ENCODE peak calls at places on chromosomes 3 and 15, in five cellular contexts. L is endothelial cell; W is mesothelial cell of epicardium; R is naive thymus-derived CD4-positive, alpha-beta T cell; Z is gastrocnemius medialis. H is an unnamed sample.

GRCh38 chr15:70318996-70319465 is 221.3 kb upstream of the TLE3 start:
- DNase-seq in L (no peak), W (no peak), R (no peak), Z (no peak), H (no peak)

GRCh38 chr3:157091096-157091833 is 68.7 kb downstream of the CCNL1 start:
- DNase-seq in L (peak), W (no peak), R (no peak), Z (no peak), H (no peak)

GRCh38 chr15:66946578-66947164 is 118.7 kb upstream of the SMAD3 start:
- DNase-seq in L (peak), W (peak), R (peak), Z (peak), H (peak)

GRCh38 chr3:37544105-37544504 is 317.6 kb upstream of the CTDSPL start:
- DNase-seq in L (no peak), W (no peak), R (no peak), Z (no peak), H (no peak)

GRCh38 chr3:51610708-51611107 is 60.3 kb upstream of the TEX264 start:
- DNase-seq in L (no peak), W (no peak), R (no peak), Z (no peak), H (no peak)

GRCh38 chr3:41029356-41029755 is 169.9 kb upstream of the CTNNB1 start:
- DNase-seq in L (no peak), W (no peak), R (no peak), Z (no peak), H (no peak)

GRCh38 chr3:77081240-77081661 is 41.4 kb downstream of the ROBO2 start:
- DNase-seq in L (no peak), W (no peak), R (no peak), Z (no peak), H (no peak)

GRCh38 chr15:74962219-74962618 is 5.6 kb upstream of the RPP25 start:
- DNase-seq in L (no peak), W (no peak), R (no peak), Z (no peak), H (no peak)

GRCh38 chr3:55875137-55875536 is 388.0 kb upstream of the WNT5A start:
- DNase-seq in L (no peak), W (no peak), R (no peak), Z (no peak), H (no peak)

GRCh38 chr3:45547764-45548683 is 46.5 kb upstream of the LIMD1 start:
- DNase-seq in L (no peak), W (no peak), R (no peak), Z (peak), H (no peak)

GRCh38 chr15:60374628-60375081 is 23.1 kb downstream of the ANXA2 start:
- DNase-seq in L (no peak), W (no peak), R (no peak), Z (peak), H (no peak)

GRCh38 chr3:143627336-143627735 is 220.9 kb downstream of the SLC9A9 start:
- DNase-seq in L (no peak), W (no peak), R (no peak), Z (no peak), H (no peak)

GRCh38 chr3:175308105-175308504 is 449.0 kb downstream of the NAALADL2 start:
- DNase-seq in L (no peak), W (no peak), R (no peak), Z (no peak), H (no peak)

GRCh38 chr15:26087395-26087794 is 224.3 kb upstream of the ATP10A start:
- DNase-seq in L (no peak), W (no peak), R (no peak), Z (no peak), H (no peak)

GRCh38 chr15:49171790-49172189 is 1.7 kb downstream of the GALK2 start:
- DNase-seq in L (no peak), W (no peak), R (no peak), Z (no peak), H (no peak)

GRCh38 chr15:99453646-99454045 is 112.1 kb upstream of the MEF2A start:
- DNase-seq in L (no peak), W (peak), R (no peak), Z (no peak), H (no peak)

GRCh38 chr3:150062492-150062891 is 91.8 kb upstream of the PFN2 start:
- DNase-seq in L (no peak), W (no peak), R (no peak), Z (no peak), H (no peak)

GRCh38 chr3:197317250-197317963 is 19.0 kb upstream of the DLG1 start:
- DNase-seq in L (no peak), W (no peak), R (no peak), Z (no peak), H (no peak)

GRCh38 chr3:49339593-49339946 is 283 bp downstream of the USP4 start:
- DNase-seq in L (peak), W (no peak), R (no peak), Z (no peak), H (peak)

GRCh38 chr3:197392961-197393360 is 94.5 kb upstream of the DLG1 start:
- DNase-seq in L (no peak), W (no peak), R (no peak), Z (no peak), H (no peak)

GRCh38 chr15:81795899-81796298 is 249.9 kb downstream of the MEX3B start:
- DNase-seq in L (no peak), W (no peak), R (no peak), Z (no peak), H (no peak)

GRCh38 chr3:40173291-40173710 is 136.2 kb upstream of the EIF1B start:
- DNase-seq in L (peak), W (no peak), R (no peak), Z (no peak), H (no peak)

GRCh38 chr3:61530355-61530754 is 31.0 kb upstream of the PTPRG start:
- DNase-seq in L (peak), W (no peak), R (peak), Z (no peak), H (peak)

GRCh38 chr3:16633948-16634347 is 28.7 kb upstream of the DAZL start:
- DNase-seq in L (no peak), W (no peak), R (no peak), Z (no peak), H (no peak)

GRCh38 chr3:111737712-111738097 is 121.4 kb upstream of the PHLDB2 start:
- DNase-seq in L (no peak), W (no peak), R (no peak), Z (peak), H (no peak)

GRCh38 chr15:98875309-98875708 is 132.3 kb downstream of the PGPEP1L start:
- DNase-seq in L (no peak), W (no peak), R (no peak), Z (no peak), H (no peak)

GRCh38 chr3:74003712-74004111 is 379.0 kb upstream of the PDZRN3 start:
- DNase-seq in L (no peak), W (no peak), R (no peak), Z (no peak), H (no peak)

GRCh38 chr3:183285828-183286457 is 32.9 kb downstream of the B3GNT5 start:
- DNase-seq in L (peak), W (no peak), R (peak), Z (peak), H (peak)

GRCh38 chr15:58432421-58432820 is 630 bp downstream of the LIPC start:
- DNase-seq in L (no peak), W (no peak), R (no peak), Z (no peak), H (no peak)

GRCh38 chr3:135432402-135432801 is 533.1 kb upstream of the PPP2R3A start:
- DNase-seq in L (no peak), W (no peak), R (no peak), Z (no peak), H (no peak)

GRCh38 chr3:49725906-49726681 is 2.3 kb upstream of the GMPPB start:
- DNase-seq in L (no peak), W (no peak), R (no peak), Z (no peak), H (no peak)

GRCh38 chr3:120160050-120160449 is 65.8 kb upstream of the GSK3B start:
- DNase-seq in L (no peak), W (no peak), R (no peak), Z (peak), H (no peak)

H was measured in CD4-positive, CD25-positive, alpha-beta regulatory T cell.